ENCODE peak calls at places on chromosomes 11 and 22, in nine cellular contexts. One of them, this sample, is unnamed.
A peak's percentile ranks its signal among the peaks of the same experiment; 100 is the strongest.

GRCh38 chr11:31487848-31488247 is 21.6 kb downstream of the IMMP1L start:
- DNase-seq in SK-N-SH: peak; percentile 8
- DNase-seq in HCT116: peak; percentile 44
- DNase-seq in GM23338: peak; percentile 72
- DNase-seq in PC-3: peak; percentile 70
- DNase-seq in OCI-LY7: peak; percentile 26
- DNase-seq in hepatocyte: peak; percentile 30
- DNase-seq in MM.1S: peak; percentile 34
- DNase-seq in neural progenitor cell: peak; percentile 41
- DNase-seq in this sample: peak; percentile 66

GRCh38 chr11:101863361-101863760 is 51.4 kb upstream of the CEP126 start:
- DNase-seq in SK-N-SH: no peak
- DNase-seq in HCT116: no peak
- DNase-seq in GM23338: no peak
- DNase-seq in PC-3: peak; percentile 82
- DNase-seq in OCI-LY7: no peak
- DNase-seq in hepatocyte: no peak
- DNase-seq in MM.1S: no peak
- DNase-seq in neural progenitor cell: no peak
- DNase-seq in this sample: peak; percentile 74

GRCh38 chr11:83922318-83922717 is 636.2 kb upstream of the CCDC90B start:
- DNase-seq in SK-N-SH: no peak
- DNase-seq in HCT116: no peak
- DNase-seq in GM23338: no peak
- DNase-seq in PC-3: no peak
- DNase-seq in OCI-LY7: no peak
- DNase-seq in hepatocyte: no peak
- DNase-seq in MM.1S: no peak
- DNase-seq in neural progenitor cell: no peak
- DNase-seq in this sample: no peak

GRCh38 chr11:45102361-45102809 is 44.1 kb upstream of the PRDM11 start:
- DNase-seq in SK-N-SH: no peak
- DNase-seq in HCT116: no peak
- DNase-seq in GM23338: no peak
- DNase-seq in PC-3: no peak
- DNase-seq in OCI-LY7: no peak
- DNase-seq in hepatocyte: peak; percentile 68
- DNase-seq in MM.1S: no peak
- DNase-seq in neural progenitor cell: no peak
- DNase-seq in this sample: peak; percentile 27

GRCh38 chr22:31328545-31328960 is 17.6 kb downstream of the PATZ1 start:
- DNase-seq in SK-N-SH: no peak
- DNase-seq in HCT116: no peak
- DNase-seq in GM23338: no peak
- DNase-seq in PC-3: no peak
- DNase-seq in OCI-LY7: no peak
- DNase-seq in hepatocyte: no peak
- DNase-seq in MM.1S: no peak
- DNase-seq in neural progenitor cell: no peak
- DNase-seq in this sample: no peak

GRCh38 chr11:105861225-105861624 is 160.8 kb downstream of the MSANTD4 start:
- DNase-seq in SK-N-SH: no peak
- DNase-seq in HCT116: no peak
- DNase-seq in GM23338: peak; percentile 47
- DNase-seq in PC-3: peak; percentile 48
- DNase-seq in OCI-LY7: no peak
- DNase-seq in hepatocyte: peak; percentile 19
- DNase-seq in MM.1S: no peak
- DNase-seq in neural progenitor cell: no peak
- DNase-seq in this sample: no peak

GRCh38 chr11:38646382-38646781 is 2048.3 kb upstream of the RAG2 start:
- DNase-seq in SK-N-SH: no peak
- DNase-seq in HCT116: no peak
- DNase-seq in GM23338: no peak
- DNase-seq in PC-3: no peak
- DNase-seq in OCI-LY7: no peak
- DNase-seq in hepatocyte: no peak
- DNase-seq in MM.1S: no peak
- DNase-seq in neural progenitor cell: no peak
- DNase-seq in this sample: no peak

GRCh38 chr11:10076458-10077141 is 217.4 kb downstream of the SBF2 start:
- DNase-seq in SK-N-SH: no peak
- DNase-seq in HCT116: peak; percentile 19
- DNase-seq in GM23338: peak; percentile 83
- DNase-seq in PC-3: peak; percentile 59
- DNase-seq in OCI-LY7: peak; percentile 65
- DNase-seq in hepatocyte: peak; percentile 6
- DNase-seq in MM.1S: peak; percentile 39
- DNase-seq in neural progenitor cell: peak; percentile 61
- DNase-seq in this sample: peak; percentile 24

GRCh38 chr11:107591098-107591445 is at the start of gene ELMOD1:
- DNase-seq in SK-N-SH: peak; percentile 90
- DNase-seq in HCT116: no peak
- DNase-seq in GM23338: peak; percentile 72
- DNase-seq in PC-3: peak; percentile 45
- DNase-seq in OCI-LY7: no peak
- DNase-seq in hepatocyte: peak; percentile 78
- DNase-seq in MM.1S: peak; percentile 71
- DNase-seq in neural progenitor cell: peak; percentile 85
- DNase-seq in this sample: peak; percentile 76

GRCh38 chr22:35465109-35465701 is 65.3 kb downstream of the MCM5 start:
- DNase-seq in SK-N-SH: no peak
- DNase-seq in HCT116: no peak
- DNase-seq in GM23338: no peak
- DNase-seq in PC-3: no peak
- DNase-seq in OCI-LY7: no peak
- DNase-seq in hepatocyte: no peak
- DNase-seq in MM.1S: no peak
- DNase-seq in neural progenitor cell: no peak
- DNase-seq in this sample: no peak
- TF ChIP-seq EZH2phosphoT487 in SK-N-SH: no peak
- TF ChIP-seq EZH2phosphoT487 in HCT116: no peak
- TF ChIP-seq EZH2phosphoT487 in GM23338: no peak
- TF ChIP-seq EZH2phosphoT487 in PC-3: no peak
- TF ChIP-seq EZH2phosphoT487 in OCI-LY7: no peak
- TF ChIP-seq EZH2phosphoT487 in hepatocyte: no peak
- TF ChIP-seq EZH2phosphoT487 in MM.1S: no peak
- TF ChIP-seq EZH2phosphoT487 in neural progenitor cell: no peak
- TF ChIP-seq EZH2phosphoT487 in this sample: no peak

GRCh38 chr22:46502346-46502745 is 35.1 kb downstream of the CELSR1 start:
- DNase-seq in SK-N-SH: no peak
- DNase-seq in HCT116: no peak
- DNase-seq in GM23338: no peak
- DNase-seq in PC-3: no peak
- DNase-seq in OCI-LY7: no peak
- DNase-seq in hepatocyte: no peak
- DNase-seq in MM.1S: no peak
- DNase-seq in neural progenitor cell: no peak
- DNase-seq in this sample: no peak

GRCh38 chr22:46499798-46500174 is 37.6 kb downstream of the CELSR1 start:
- DNase-seq in SK-N-SH: no peak
- DNase-seq in HCT116: no peak
- DNase-seq in GM23338: no peak
- DNase-seq in PC-3: no peak
- DNase-seq in OCI-LY7: no peak
- DNase-seq in hepatocyte: peak; percentile 2
- DNase-seq in MM.1S: no peak
- DNase-seq in neural progenitor cell: no peak
- DNase-seq in this sample: no peak

GRCh38 chr22:46502776-46503175 is 34.6 kb downstream of the CELSR1 start:
- DNase-seq in SK-N-SH: peak; percentile 11
- DNase-seq in HCT116: no peak
- DNase-seq in GM23338: no peak
- DNase-seq in PC-3: no peak
- DNase-seq in OCI-LY7: no peak
- DNase-seq in hepatocyte: no peak
- DNase-seq in MM.1S: no peak
- DNase-seq in neural progenitor cell: peak; percentile 13
- DNase-seq in this sample: no peak

GRCh38 chr22:46501701-46502100 is 35.7 kb downstream of the CELSR1 start:
- DNase-seq in SK-N-SH: no peak
- DNase-seq in HCT116: no peak
- DNase-seq in GM23338: no peak
- DNase-seq in PC-3: peak; percentile 75
- DNase-seq in OCI-LY7: no peak
- DNase-seq in hepatocyte: no peak
- DNase-seq in MM.1S: no peak
- DNase-seq in neural progenitor cell: no peak
- DNase-seq in this sample: peak; percentile 77

DNA sequence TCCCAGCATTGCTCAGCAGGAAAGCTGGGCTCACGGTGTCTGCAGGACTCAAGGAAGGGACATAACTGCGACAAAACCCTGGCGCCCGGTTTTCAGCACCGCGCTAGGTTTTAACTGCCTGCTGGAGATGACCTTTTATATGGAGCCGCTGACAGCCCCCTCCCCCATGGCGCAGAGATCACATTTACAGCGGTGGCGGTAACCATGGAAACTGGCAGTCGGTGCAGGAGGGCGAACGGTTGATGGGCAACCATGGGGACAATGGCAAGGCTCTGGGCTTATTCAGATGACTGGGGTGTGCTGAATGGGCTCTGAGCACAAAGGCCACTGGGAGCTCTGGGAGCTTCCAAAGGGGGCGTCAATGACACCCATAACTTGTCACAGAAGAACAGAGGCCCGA is 37.2 kb downstream of the CELSR1 start:
- DNase-seq in SK-N-SH: no peak
- DNase-seq in HCT116: no peak
- DNase-seq in GM23338: peak; percentile 94
- DNase-seq in PC-3: no peak
- DNase-seq in OCI-LY7: no peak
- DNase-seq in hepatocyte: peak; percentile 18
- DNase-seq in MM.1S: no peak
- DNase-seq in neural progenitor cell: peak; percentile 97
- DNase-seq in this sample: no peak
- TF ChIP-seq EZH2phosphoT487 in SK-N-SH: no peak
- TF ChIP-seq EZH2phosphoT487 in HCT116: no peak
- TF ChIP-seq EZH2phosphoT487 in GM23338: no peak
- TF ChIP-seq EZH2phosphoT487 in PC-3: no peak
- TF ChIP-seq EZH2phosphoT487 in OCI-LY7: no peak
- TF ChIP-seq EZH2phosphoT487 in hepatocyte: no peak
- TF ChIP-seq EZH2phosphoT487 in MM.1S: no peak
- TF ChIP-seq EZH2phosphoT487 in neural progenitor cell: no peak
- TF ChIP-seq EZH2phosphoT487 in this sample: no peak

DNA sequence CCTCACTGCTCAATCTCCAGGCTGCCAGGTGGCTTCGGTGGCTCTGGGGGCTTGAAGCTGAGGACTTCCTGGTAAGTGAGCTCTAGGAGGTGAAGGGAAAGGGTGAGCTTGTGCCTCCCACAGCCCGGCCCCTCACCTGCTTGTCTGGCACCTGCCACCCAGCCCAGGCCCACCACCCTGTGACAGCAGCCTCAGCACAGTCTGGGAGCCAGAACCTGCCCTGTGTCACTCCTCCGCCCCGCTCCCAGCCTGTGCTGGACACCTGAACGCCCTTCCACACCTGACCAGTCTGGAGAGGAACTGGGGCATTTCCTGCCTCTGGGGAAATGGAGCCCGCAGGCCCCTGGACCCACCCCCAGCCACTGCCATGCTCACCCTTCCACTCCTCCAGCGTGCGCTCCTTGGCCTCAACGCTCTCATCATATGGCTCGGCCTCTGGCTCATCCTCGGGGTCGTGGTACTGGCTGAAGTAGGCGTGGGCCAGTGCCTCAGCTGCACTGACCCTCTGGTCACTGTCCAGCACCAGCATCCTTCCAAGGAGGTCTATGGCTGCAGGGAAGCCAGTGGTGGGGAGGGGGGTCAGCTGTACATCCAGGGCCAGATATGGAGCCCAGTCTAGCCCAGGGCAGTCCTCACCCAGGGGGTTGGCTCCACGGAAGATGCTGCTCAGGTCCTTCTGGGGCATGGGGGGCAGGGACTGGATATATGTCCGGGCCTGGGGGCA is 3.6 kb upstream of the MAPK12 start:
- DNase-seq in SK-N-SH: no peak
- DNase-seq in HCT116: no peak
- DNase-seq in GM23338: no peak
- DNase-seq in PC-3: no peak
- DNase-seq in OCI-LY7: no peak
- DNase-seq in hepatocyte: no peak
- DNase-seq in MM.1S: no peak
- DNase-seq in neural progenitor cell: no peak
- DNase-seq in this sample: no peak
- TF ChIP-seq EZH2phosphoT487 in SK-N-SH: no peak
- TF ChIP-seq EZH2phosphoT487 in HCT116: no peak
- TF ChIP-seq EZH2phosphoT487 in GM23338: no peak
- TF ChIP-seq EZH2phosphoT487 in PC-3: no peak
- TF ChIP-seq EZH2phosphoT487 in OCI-LY7: no peak
- TF ChIP-seq EZH2phosphoT487 in hepatocyte: no peak
- TF ChIP-seq EZH2phosphoT487 in MM.1S: no peak
- TF ChIP-seq EZH2phosphoT487 in neural progenitor cell: no peak
- TF ChIP-seq EZH2phosphoT487 in this sample: no peak

GRCh38 chr22:25815561-25815960 is 73.6 kb downstream of the MYO18B start:
- DNase-seq in SK-N-SH: no peak
- DNase-seq in HCT116: no peak
- DNase-seq in GM23338: no peak
- DNase-seq in PC-3: no peak
- DNase-seq in OCI-LY7: no peak
- DNase-seq in hepatocyte: no peak
- DNase-seq in MM.1S: no peak
- DNase-seq in neural progenitor cell: no peak
- DNase-seq in this sample: no peak

GRCh38 chr22:25814685-25815084 is 72.7 kb downstream of the MYO18B start:
- DNase-seq in SK-N-SH: no peak
- DNase-seq in HCT116: no peak
- DNase-seq in GM23338: no peak
- DNase-seq in PC-3: no peak
- DNase-seq in OCI-LY7: no peak
- DNase-seq in hepatocyte: no peak
- DNase-seq in MM.1S: no peak
- DNase-seq in neural progenitor cell: no peak
- DNase-seq in this sample: no peak

GRCh38 chr22:25818541-25818940 is 76.6 kb downstream of the MYO18B start:
- DNase-seq in SK-N-SH: no peak
- DNase-seq in HCT116: no peak
- DNase-seq in GM23338: peak; percentile 15
- DNase-seq in PC-3: no peak
- DNase-seq in OCI-LY7: no peak
- DNase-seq in hepatocyte: no peak
- DNase-seq in MM.1S: no peak
- DNase-seq in neural progenitor cell: no peak
- DNase-seq in this sample: no peak

GRCh38 chr22:25816522-25817059 is 74.6 kb downstream of the MYO18B start:
- DNase-seq in SK-N-SH: no peak
- DNase-seq in HCT116: no peak
- DNase-seq in GM23338: no peak
- DNase-seq in PC-3: no peak
- DNase-seq in OCI-LY7: no peak
- DNase-seq in hepatocyte: no peak
- DNase-seq in MM.1S: no peak
- DNase-seq in neural progenitor cell: no peak
- DNase-seq in this sample: no peak

GRCh38 chr22:25817092-25817943 is 75.3 kb downstream of the MYO18B start:
- DNase-seq in SK-N-SH: no peak
- DNase-seq in HCT116: no peak
- DNase-seq in GM23338: no peak
- DNase-seq in PC-3: no peak
- DNase-seq in OCI-LY7: no peak
- DNase-seq in hepatocyte: no peak
- DNase-seq in MM.1S: no peak
- DNase-seq in neural progenitor cell: no peak
- DNase-seq in this sample: no peak
- TF ChIP-seq EZH2phosphoT487 in SK-N-SH: no peak
- TF ChIP-seq EZH2phosphoT487 in HCT116: no peak
- TF ChIP-seq EZH2phosphoT487 in GM23338: no peak
- TF ChIP-seq EZH2phosphoT487 in PC-3: no peak
- TF ChIP-seq EZH2phosphoT487 in OCI-LY7: no peak
- TF ChIP-seq EZH2phosphoT487 in hepatocyte: no peak
- TF ChIP-seq EZH2phosphoT487 in MM.1S: no peak
- TF ChIP-seq EZH2phosphoT487 in neural progenitor cell: no peak
- TF ChIP-seq EZH2phosphoT487 in this sample: no peak